ENCODE peak calls at places on chromosomes 7 and 10, in seven cellular contexts. C is Calu3, X is left ventricle myocardium inferior, N is HFFc6, S is NB4, G is BJ, K is heart left ventricle. R is an unnamed sample.

GRCh38 chr7:96080021-96080420 is 241.9 kb downstream of the SLC25A13 start:
- DNase-seq in C (no peak), X (no peak), N (no peak), S (no peak), G (no peak), K (no peak), R (no peak)

GRCh38 chr7:80834105-80834410 is 84.8 kb downstream of the SEMA3C start:
- DNase-seq in C (no peak), X (no peak), N (no peak), S (no peak), G (no peak), K (no peak), R (no peak)

GRCh38 chr7:151930695-151931094 is 25.6 kb upstream of the GALNTL5 start:
- DNase-seq in C (no peak), X (no peak), N (no peak), S (no peak), G (no peak), K (no peak), R (no peak)

GRCh38 chr7:22445140-22445722 is 54.8 kb downstream of the STEAP1B start:
- DNase-seq in C (peak), X (peak), N (no peak), S (no peak), G (no peak), K (peak), R (no peak)

GRCh38 chr7:15751191-15751701 is 64.8 kb upstream of the MEOX2 start:
- DNase-seq in C (no peak), X (no peak), N (peak), S (no peak), G (peak), K (no peak), R (no peak)

GRCh38 chr10:45001382-45002148 is 842 bp downstream of the ZNF22 start:
- DNase-seq in C (peak), X (peak), N (peak), S (peak), G (no peak), K (peak), R (no peak)

GRCh38 chr10:69119896-69120295 is 4.1 kb upstream of the VPS26A start:
- DNase-seq in C (no peak), X (no peak), N (no peak), S (no peak), G (no peak), K (no peak), R (no peak)

GRCh38 chr7:112204776-112205347 is 1.3 kb downstream of the DOCK4 start:
- DNase-seq in C (no peak), X (no peak), N (no peak), S (peak), G (no peak), K (no peak), R (no peak)

GRCh38 chr10:127854769-127855583 is 37.8 kb downstream of the CLRN3 start:
- DNase-seq in C (no peak), X (no peak), N (no peak), S (no peak), G (no peak), K (no peak), R (no peak)

GRCh38 chr7:27244488-27245123 is 2.0 kb downstream of the EVX1 start:
- DNase-seq in C (no peak), X (no peak), N (no peak), S (no peak), G (no peak), K (no peak), R (no peak)

GRCh38 chr10:5043716-5044115 is 40.1 kb upstream of the AKR1C2 start:
- DNase-seq in C (no peak), X (no peak), N (no peak), S (no peak), G (no peak), K (no peak), R (no peak)

GRCh38 chr7:91414734-91415133 is 150.5 kb downstream of the FZD1 start:
- DNase-seq in C (no peak), X (no peak), N (no peak), S (no peak), G (no peak), K (no peak), R (no peak)

GRCh38 chr7:28405662-28406061 is 6.7 kb upstream of the CREB5 start:
- DNase-seq in C (peak), X (peak), N (no peak), S (no peak), G (no peak), K (no peak), R (peak)

GRCh38 chr10:101560293-101561067 is 27.6 kb downstream of the POLL start:
- DNase-seq in C (no peak), X (no peak), N (no peak), S (no peak), G (no peak), K (peak), R (no peak)

GRCh38 chr7:155879592-155879991 is 67.3 kb upstream of the SHH start:
- DNase-seq in C (no peak), X (no peak), N (no peak), S (no peak), G (no peak), K (no peak), R (no peak)

GRCh38 chr7:157991351-157991750 is 596.3 kb downstream of the PTPRN2 start:
- DNase-seq in C (no peak), X (no peak), N (no peak), S (no peak), G (no peak), K (no peak), R (no peak)

GRCh38 chr10:1136268-1136667 is 80.1 kb downstream of the WDR37 start:
- DNase-seq in C (no peak), X (no peak), N (no peak), S (no peak), G (no peak), K (no peak), R (no peak)

GRCh38 chr7:118366363-118366762 is 141.9 kb downstream of the ANKRD7 start:
- DNase-seq in C (no peak), X (no peak), N (no peak), S (no peak), G (no peak), K (no peak), R (no peak)

GRCh38 chr10:93821051-93821772 is 63.5 kb downstream of the LGI1 start:
- DNase-seq in C (no peak), X (no peak), N (peak), S (peak), G (no peak), K (no peak), R (no peak)

GRCh38 chr10:127550861-127551260 is 1.8 kb downstream of the NPS start:
- DNase-seq in C (no peak), X (no peak), N (no peak), S (no peak), G (no peak), K (no peak), R (no peak)

GRCh38 chr10:1109795-1110673 is 53.8 kb downstream of the WDR37 start:
- DNase-seq in C (peak), X (peak), N (peak), S (peak), G (peak), K (no peak), R (no peak)

GRCh38 chr10:125159932-125160855 is at the start of gene CTBP2:
- DNase-seq in C (peak), X (peak), N (no peak), S (peak), G (no peak), K (peak), R (no peak)

GRCh38 chr7:41188163-41189130 is 514.4 kb downstream of the INHBA start:
- DNase-seq in C (peak), X (no peak), N (peak), S (no peak), G (peak), K (no peak), R (peak)

GRCh38 chr7:106848851-106849442 is 16.1 kb upstream of the PIK3CG start:
- DNase-seq in C (no peak), X (no peak), N (peak), S (no peak), G (peak), K (no peak), R (no peak)

GRCh38 chr7:134400859-134401258 is 58.0 kb downstream of the AKR1B1 start:
- DNase-seq in C (no peak), X (no peak), N (no peak), S (no peak), G (no peak), K (no peak), R (no peak)

GRCh38 chr10:124530215-124530665 is 68.6 kb downstream of the LHPP start:
- DNase-seq in C (peak), X (peak), N (peak), S (peak), G (peak), K (peak), R (peak)

GRCh38 chr7:70710011-70710480 is 421.9 kb upstream of the GALNT17 start:
- DNase-seq in C (no peak), X (no peak), N (no peak), S (peak), G (no peak), K (no peak), R (no peak)

GRCh38 chr10:1643161-1643910 is 94.0 kb downstream of the ADARB2 start:
- DNase-seq in C (no peak), X (no peak), N (no peak), S (peak), G (no peak), K (no peak), R (no peak)

GRCh38 chr7:73487486-73487885 is 34.6 kb downstream of the BAZ1B start:
- DNase-seq in C (no peak), X (no peak), N (no peak), S (no peak), G (peak), K (no peak), R (no peak)

GRCh38 chr10:42367532-42368230 is 270.7 kb downstream of the ZNF33B start:
- DNase-seq in C (no peak), X (peak), N (peak), S (no peak), G (peak), K (peak), R (peak)

DNA sequence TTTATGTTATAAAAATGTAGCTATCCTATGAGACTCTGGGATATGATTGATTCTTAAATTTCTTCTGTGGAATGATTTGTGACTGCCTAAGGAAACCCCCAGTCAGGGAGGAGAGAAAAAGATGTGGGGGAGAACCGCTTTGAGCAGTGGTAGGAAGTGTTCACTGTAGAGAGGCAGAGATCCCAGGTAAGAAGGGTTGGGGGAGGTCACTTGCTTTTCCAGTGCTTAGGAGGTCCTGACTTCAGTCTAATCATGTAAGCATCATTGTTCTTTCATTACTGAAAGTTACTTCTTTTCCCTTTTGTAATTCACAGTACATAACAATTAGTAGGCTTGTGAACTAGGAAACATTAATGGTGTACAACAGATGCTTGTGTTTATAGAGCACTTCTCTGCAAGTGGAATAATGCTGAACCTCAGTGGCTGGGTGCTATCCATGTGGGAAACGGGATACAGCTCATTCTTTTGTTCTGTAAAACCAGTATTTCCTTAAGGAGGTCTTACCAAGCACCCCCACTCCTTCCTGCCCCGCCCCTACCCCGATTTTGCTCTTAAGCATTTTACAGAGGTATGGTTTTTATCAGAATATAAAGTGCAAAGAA is 165.4 kb downstream of the ST7 start:
- DNase-seq in C (no peak), X (no peak), N (no peak), S (no peak), G (no peak), K (no peak), R (no peak)
- TF ChIP-seq CTCF in C (no peak), X (no peak), N (no peak), S (no peak), G (no peak), K (no peak), R (no peak)

DNA sequence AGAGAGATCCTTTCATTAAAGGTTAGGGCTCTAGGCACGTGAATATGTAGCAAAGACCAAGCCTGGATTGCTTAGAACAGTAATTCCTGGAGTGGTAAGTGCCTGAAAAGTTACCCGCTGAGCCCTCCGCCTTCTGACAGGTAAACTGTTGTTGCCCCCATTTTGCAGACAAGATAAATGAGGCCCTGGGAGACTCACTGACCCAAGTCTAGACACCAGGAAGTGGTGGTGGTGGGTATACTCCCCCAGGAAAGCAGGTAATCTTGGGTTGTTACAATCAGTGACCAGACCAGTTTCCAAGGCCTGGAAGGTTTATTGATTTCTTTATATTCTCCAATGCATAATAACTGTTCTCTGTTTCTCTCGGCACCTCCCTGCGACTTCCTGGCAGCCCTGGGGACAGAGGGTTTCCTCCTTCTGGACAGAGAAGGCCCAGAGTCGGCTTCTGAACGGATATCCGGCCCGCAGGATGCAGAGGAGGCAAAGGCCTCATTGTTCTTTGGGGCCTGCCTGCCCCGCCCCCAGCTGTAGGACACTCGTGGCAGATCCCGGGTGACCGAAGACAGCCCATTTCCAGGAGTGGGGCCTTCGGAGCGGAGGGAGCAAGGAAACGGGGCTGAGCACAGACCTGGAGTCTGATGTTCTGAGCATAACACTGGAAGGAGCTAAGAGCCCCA is 1.3 kb upstream of the GRK5 start:
- DNase-seq in C (peak), X (peak), N (no peak), S (peak), G (no peak), K (peak), R (no peak)
- TF ChIP-seq CTCF in C (no peak), X (no peak), N (no peak), S (no peak), G (no peak), K (no peak), R (no peak)

GRCh38 chr7:123750389-123751230 is 1.8 kb upstream of the WASL start:
- DNase-seq in C (no peak), X (no peak), N (no peak), S (no peak), G (no peak), K (no peak), R (no peak)

GRCh38 chr7:123748171-123748733 is 551 bp downstream of the WASL start:
- DNase-seq in C (peak), X (peak), N (peak), S (peak), G (no peak), K (peak), R (no peak)

GRCh38 chr7:123747620-123748141 is 1.1 kb downstream of the WASL start:
- DNase-seq in C (peak), X (peak), N (peak), S (peak), G (no peak), K (peak), R (no peak)

GRCh38 chr7:123749537-123749857 is 694 bp upstream of the WASL start:
- DNase-seq in C (no peak), X (no peak), N (peak), S (no peak), G (no peak), K (no peak), R (no peak)

GRCh38 chr7:123748734-123749536 is at the start of gene WASL:
- DNase-seq in C (peak), X (peak), N (peak), S (peak), G (peak), K (peak), R (peak)
- TF ChIP-seq CTCF in C (no peak), X (no peak), N (peak), S (no peak), G (no peak), K (no peak), R (no peak)

GRCh38 chr7:85021090-85021704 is 165.7 kb downstream of the SEMA3D start:
- DNase-seq in C (no peak), X (no peak), N (peak), S (peak), G (no peak), K (no peak), R (no peak)
- TF ChIP-seq CTCF in C (no peak), X (peak), N (peak), S (peak), G (peak), K (peak), R (peak)

GRCh38 chr10:119805702-119806230 is 66.9 kb downstream of the MCMBP start:
- DNase-seq in C (no peak), X (no peak), N (no peak), S (no peak), G (no peak), K (no peak), R (no peak)
- TF ChIP-seq CTCF in C (no peak), X (no peak), N (no peak), S (no peak), G (no peak), K (no peak), R (no peak)